ENCODE peak calls at places on chromosomes 1 and 21, in seven cellular contexts. C is GM12878, K is HepG2, R is HCT116, Z is K562, J is SK-N-SH, I is H1. L is an unnamed sample.

GRCh38 chr1:180290265-180291001 is 60.4 kb downstream of the LHX4 start:
- DNase-seq in C (no peak), K (no peak), R (no peak), Z (no peak), J (no peak), I (no peak), L (no peak)

GRCh38 chr1:165827199-165828102 is at the start of gene UCK2:
- DNase-seq in C (no peak), K (peak; percentile 71), R (peak; percentile 58), Z (peak; percentile 89), J (peak; percentile 95), I (peak; percentile 56), L (peak; percentile 92)

GRCh38 chr1:172588296-172589291 is 55.6 kb downstream of the SUCO start:
- DNase-seq in C (no peak), K (peak; percentile 15), R (peak; percentile 64), Z (peak; percentile 41), J (no peak), I (no peak), L (no peak)

GRCh38 chr1:52264530-52265115 is 101.4 kb downstream of the CC2D1B start:
- DNase-seq in C (no peak), K (no peak), R (no peak), Z (no peak), J (peak; percentile 5), I (no peak), L (no peak)

GRCh38 chr1:159828916-159829634 is 2.4 kb downstream of the SLAMF8 start:
- DNase-seq in C (peak; percentile 40), K (peak; percentile 5), R (peak; percentile 29), Z (peak; percentile 46), J (peak; percentile 20), I (no peak), L (peak; percentile 73)

GRCh38 chr1:112026018-112026417 is 36.5 kb upstream of the KCND3 start:
- DNase-seq in C (no peak), K (no peak), R (no peak), Z (no peak), J (no peak), I (no peak), L (no peak)

GRCh38 chr1:198650506-198650905 is 11.7 kb downstream of the PTPRC start:
- DNase-seq in C (no peak), K (no peak), R (no peak), Z (no peak), J (no peak), I (no peak), L (no peak)

GRCh38 chr21:31444061-31444460 is 100.0 kb upstream of the TIAM1 start:
- DNase-seq in C (no peak), K (no peak), R (no peak), Z (no peak), J (no peak), I (no peak), L (no peak)

GRCh38 chr1:54558434-54559030 is 10.5 kb downstream of the ACOT11 start:
- DNase-seq in C (no peak), K (no peak), R (no peak), Z (no peak), J (no peak), I (no peak), L (no peak)

GRCh38 chr1:197526736-197527371 is 248.4 kb downstream of the DENND1B start:
- DNase-seq in C (no peak), K (peak; percentile 21), R (peak; percentile 10), Z (peak; percentile 28), J (peak; percentile 4), I (no peak), L (peak; percentile 48)

GRCh38 chr1:43699281-43699680 is 8.1 kb upstream of the ST3GAL3 start:
- DNase-seq in C (no peak), K (no peak), R (no peak), Z (no peak), J (no peak), I (no peak), L (no peak)

GRCh38 chr1:244210884-244211558 is 159.9 kb downstream of the ZBTB18 start:
- DNase-seq in C (no peak), K (no peak), R (peak; percentile 36), Z (peak; percentile 41), J (peak; percentile 66), I (peak; percentile 41), L (peak; percentile 21)

GRCh38 chr1:244211559-244211944 is 160.5 kb downstream of the ZBTB18 start:
- DNase-seq in C (no peak), K (no peak), R (no peak), Z (no peak), J (no peak), I (no peak), L (no peak)

GRCh38 chr1:244212219-244212618 is 161.1 kb downstream of the ZBTB18 start:
- DNase-seq in C (no peak), K (no peak), R (no peak), Z (no peak), J (no peak), I (no peak), L (no peak)

GRCh38 chr1:244207935-244208244 is 156.8 kb downstream of the ZBTB18 start:
- DNase-seq in C (no peak), K (peak; percentile 75), R (no peak), Z (no peak), J (no peak), I (no peak), L (no peak)

GRCh38 chr1:244209955-244210354 is 158.9 kb downstream of the ZBTB18 start:
- DNase-seq in C (no peak), K (no peak), R (no peak), Z (no peak), J (no peak), I (no peak), L (no peak)
- TF ChIP-seq JUND in C (no peak), K (no peak), R (no peak), Z (no peak), J (no peak), I (no peak), L (no peak)

GRCh38 chr21:25931791-25932190 is 197.0 kb downstream of the GABPA start:
- DNase-seq in C (no peak), K (no peak), R (no peak), Z (no peak), J (no peak), I (no peak), L (no peak)
- TF ChIP-seq JUND in C (no peak), K (no peak), R (no peak), Z (no peak), J (no peak), I (no peak), L (no peak)

DNA sequence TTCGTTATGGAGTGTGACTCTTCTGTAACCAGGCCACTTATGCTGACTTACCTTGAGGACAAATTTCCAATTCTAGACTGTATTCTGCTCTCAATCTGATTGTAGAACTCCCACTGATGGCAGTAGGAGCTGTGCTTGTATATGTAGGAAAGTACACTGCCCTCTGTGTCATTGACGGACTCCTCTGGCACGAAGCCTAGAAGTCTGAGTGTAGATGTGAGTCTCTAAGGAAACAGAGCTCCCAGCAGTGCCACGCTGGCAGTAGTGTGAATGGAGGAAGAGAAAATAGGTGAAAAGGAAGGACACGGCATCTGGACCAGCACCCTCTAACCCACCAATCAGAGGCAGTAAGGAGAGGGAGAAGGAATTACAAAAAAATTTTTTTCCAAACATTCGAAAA is 130.4 kb upstream of the ADGRL2 start:
- DNase-seq in C (no peak), K (no peak), R (no peak), Z (no peak), J (peak; percentile 35), I (no peak), L (no peak)
- TF ChIP-seq JUND in C (no peak), K (no peak), R (no peak), Z (no peak), J (no peak), I (no peak), L (no peak)

DNA sequence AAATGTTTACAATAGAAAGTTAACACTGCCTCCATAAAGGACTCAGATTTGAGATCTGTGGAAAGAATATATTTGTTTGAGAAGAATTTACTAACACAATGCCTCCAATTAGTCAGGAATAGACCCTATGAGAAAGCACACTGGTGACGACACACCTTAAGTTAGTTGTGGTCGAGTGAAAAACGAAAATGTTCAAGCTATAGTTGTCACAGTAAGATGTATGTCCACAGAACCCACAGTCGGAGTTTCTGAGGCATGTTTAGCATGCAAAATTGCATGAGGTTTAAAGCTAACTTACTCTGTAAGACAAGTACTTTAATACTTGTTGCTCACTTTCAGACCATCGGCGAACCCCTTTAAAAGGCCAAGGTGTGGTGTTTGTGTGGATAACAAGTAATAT is 69.9 kb upstream of the SIPA1L2 start:
- DNase-seq in C (no peak), K (no peak), R (no peak), Z (no peak), J (no peak), I (no peak), L (no peak)
- TF ChIP-seq JUND in C (no peak), K (no peak), R (no peak), Z (no peak), J (no peak), I (no peak), L (no peak)

DNA sequence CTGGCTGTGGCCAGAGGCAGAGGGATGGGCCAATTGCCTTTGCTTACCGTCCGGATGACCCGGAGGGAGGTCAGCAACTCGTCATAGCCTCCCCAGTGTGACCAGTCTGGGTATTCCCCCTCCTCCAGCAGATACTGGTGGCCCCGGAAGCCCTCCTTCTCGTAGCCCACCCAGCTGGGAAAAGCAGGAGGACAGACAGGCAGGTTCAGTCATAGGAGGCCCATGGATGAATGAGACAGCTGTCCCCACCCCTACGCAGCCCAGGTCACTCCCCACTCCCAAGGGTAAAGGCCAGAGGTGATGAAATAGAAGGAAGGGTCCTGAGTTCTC is 16.8 kb downstream of the CRYBG2 start:
- DNase-seq in C (no peak), K (no peak), R (no peak), Z (no peak), J (no peak), I (no peak), L (no peak)
- TF ChIP-seq JUND in C (no peak), K (no peak), R (no peak), Z (no peak), J (no peak), I (no peak), L (no peak)